ENCODE peak calls at places on chromosomes 7 and 10, in four cellular contexts. F is BJ, C is HL-60, J is upper lobe of left lung. O is an unnamed sample.

GRCh38 chr10:124213471-124213870 is 120.1 kb upstream of the CHST15 start:
- DNase-seq in J (no peak), F (peak), C (no peak), O (no peak)

GRCh38 chr10:53315709-53316108 is 543.1 kb upstream of the MBL2 start:
- DNase-seq in J (no peak), F (no peak), C (no peak), O (no peak)

GRCh38 chr7:137851361-137851945 is 4.7 kb upstream of the DGKI start:
- DNase-seq in C (no peak), F (no peak), J (no peak), O (no peak)

GRCh38 chr7:128406147-128406985 is 3.4 kb downstream of the IMPDH1 start:
- DNase-seq in C (peak), J (no peak), F (no peak), O (no peak)

GRCh38 chr10:49055231-49055850 is 60.0 kb downstream of the VSTM4 start:
- DNase-seq in C (no peak), J (no peak), F (no peak), O (no peak)

GRCh38 chr10:64859911-64860310 is 1338.7 kb downstream of the REEP3 start:
- DNase-seq in F (no peak), J (no peak), C (no peak), O (no peak)

GRCh38 chr7:148623586-148624282 is 33.2 kb downstream of the C7orf33 start:
- DNase-seq in J (no peak), F (peak), C (no peak), O (no peak)

GRCh38 chr10:9230625-9231024 is 1176.1 kb downstream of the GATA3 start:
- DNase-seq in J (no peak), C (no peak), F (no peak), O (no peak)

GRCh38 chr10:89391882-89392756 is at the start of gene IFIT1:
- DNase-seq in J (no peak), C (peak), F (peak), O (no peak)

GRCh38 chr10:116588995-116589394 is 1.8 kb upstream of the PNLIPRP1 start:
- DNase-seq in C (no peak), F (no peak), J (no peak), O (no peak)

GRCh38 chr7:125828153-125828690 is 898.6 kb upstream of the POT1 start:
- DNase-seq in J (no peak), F (no peak), C (no peak), O (no peak)

GRCh38 chr7:149865437-149865836 is 8.3 kb upstream of the ATP6V0E2 start:
- DNase-seq in C (peak), J (no peak), F (no peak), O (no peak)

GRCh38 chr10:31942435-31942834 is 13.8 kb upstream of the ARHGAP12 start:
- DNase-seq in C (no peak), J (no peak), F (no peak), O (no peak)

GRCh38 chr7:3559178-3559765 is 258.2 kb downstream of the SDK1 start:
- DNase-seq in C (no peak), J (no peak), F (no peak), O (no peak)

GRCh38 chr10:78856421-78856820 is 212.3 kb upstream of the ZMIZ1 start:
- DNase-seq in F (no peak), J (peak), C (no peak), O (no peak)

GRCh38 chr7:68186072-68186471 is 1189.4 kb downstream of the TYW1 start:
- DNase-seq in C (no peak), J (no peak), F (no peak), O (no peak)

GRCh38 chr7:56009695-56010094 is 41.5 kb downstream of the PSPH start:
- DNase-seq in C (no peak), J (no peak), F (no peak), O (no peak)

GRCh38 chr10:103042129-103042528 is 124.0 kb downstream of the CNNM2 start:
- DNase-seq in C (no peak), J (no peak), F (no peak), O (no peak)

GRCh38 chr7:42940985-42941847 is 9.0 kb downstream of the MRPL32 start:
- DNase-seq in C (peak), J (no peak), F (no peak), O (peak)

GRCh38 chr7:86965727-86966120 is 93.7 kb downstream of the ELAPOR2 start:
- DNase-seq in F (no peak), C (no peak), J (no peak), O (no peak)

GRCh38 chr7:29445736-29446135 is 117.9 kb upstream of the PRR15 start:
- DNase-seq in J (no peak), F (no peak), C (no peak), O (no peak)

GRCh38 chr7:45457591-45457990 is 116.6 kb upstream of the ADCY1 start:
- DNase-seq in J (peak), F (no peak), C (no peak), O (no peak)

GRCh38 chr7:150404172-150404784 is 25.1 kb downstream of the ZNF775 start:
- DNase-seq in C (no peak), J (no peak), F (no peak), O (no peak)

GRCh38 chr7:151631149-151631967 is 111.7 kb upstream of the RHEB start:
- DNase-seq in C (peak), J (no peak), F (no peak), O (no peak)
- TF ChIP-seq CTCF in C (no peak), J (no peak), F (no peak), O (no peak)

GRCh38 chr7:1810521-1810920 is 140.4 kb downstream of the ELFN1 start:
- DNase-seq in C (no peak), J (peak), F (no peak), O (peak)

GRCh38 chr7:1810961-1811849 is 141.1 kb downstream of the ELFN1 start:
- DNase-seq in F (no peak), J (no peak), C (peak), O (peak)

GRCh38 chr7:1812693-1813393 is 142.8 kb downstream of the ELFN1 start:
- DNase-seq in C (no peak), J (no peak), F (no peak), O (peak)

GRCh38 chr7:1813394-1814088 is 143.5 kb downstream of the ELFN1 start:
- DNase-seq in J (no peak), C (no peak), F (no peak), O (peak)

DNA sequence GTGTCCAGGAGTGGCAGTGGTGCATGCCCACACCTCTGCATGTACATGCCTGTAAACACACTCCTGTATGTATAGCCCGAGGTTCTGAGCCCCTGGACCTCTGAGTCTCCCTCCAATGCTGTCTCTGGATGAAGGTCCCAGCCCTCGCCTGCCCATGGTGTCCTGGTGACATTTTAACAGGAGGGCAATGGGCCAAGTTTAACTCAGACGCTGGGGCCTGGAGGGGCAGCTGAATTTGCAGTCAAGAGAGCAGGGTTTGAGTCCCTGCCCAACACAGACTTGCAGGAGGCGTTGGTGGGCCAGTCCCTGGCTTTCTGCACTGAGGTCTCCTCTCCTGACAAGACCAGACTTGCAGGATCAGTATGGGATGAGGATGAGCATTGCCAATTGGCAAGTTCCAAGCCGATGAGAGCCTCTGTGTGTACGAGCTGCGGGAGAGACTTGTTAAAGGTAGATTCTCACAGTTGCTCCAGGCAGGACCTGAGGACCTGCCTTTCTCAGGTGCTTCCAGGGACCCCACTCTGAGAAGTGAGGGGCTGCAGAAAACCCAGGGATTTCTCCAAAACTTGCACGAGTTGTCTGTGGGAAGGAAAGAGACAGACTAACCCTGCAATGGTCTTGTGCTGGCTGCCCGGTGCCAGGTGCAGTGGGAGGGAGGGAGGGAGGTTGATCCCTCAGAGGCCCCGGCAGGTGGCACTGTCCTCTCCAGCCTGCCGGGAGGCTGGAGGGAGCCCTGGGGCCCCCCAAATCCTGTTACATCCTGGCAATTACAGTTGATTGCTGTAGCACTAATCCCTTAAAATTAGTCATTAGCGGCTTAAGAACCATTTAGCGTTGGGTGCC is 142.0 kb downstream of the ELFN1 start:
- DNase-seq in C (peak), J (no peak), F (no peak), O (no peak)
- TF ChIP-seq CTCF in C (peak), J (no peak), F (peak), O (no peak)

GRCh38 chr7:32347244-32347828 is 142.8 kb downstream of the LSM5 start:
- DNase-seq in J (no peak), F (no peak), C (peak), O (no peak)
- TF ChIP-seq CTCF in J (peak), F (peak), C (peak), O (peak)

GRCh38 chr7:44257618-44258422 is 57.0 kb downstream of the YKT6 start:
- DNase-seq in C (no peak), F (peak), J (peak), O (no peak)
- TF ChIP-seq CTCF in C (no peak), F (no peak), J (peak), O (no peak)

O was measured in mesothelial cell of epicardium.